ENCODE peak calls at places on chromosomes 6 and 20, in five cellular contexts. K is testis, V is BJ, M is body of pancreas, U is OCI-LY7. X is an unnamed sample.

GRCh38 chr20:8287328-8287727 is 155.3 kb downstream of the PLCB1 start:
- DNase-seq in K (no peak), V (no peak), M (no peak), U (no peak), X (peak)

GRCh38 chr20:6530916-6531315 is 236.6 kb upstream of the BMP2 start:
- DNase-seq in K (no peak), V (no peak), M (no peak), U (no peak), X (no peak)

GRCh38 chr20:1327241-1327653 is 1.7 kb downstream of the SDCBP2 start:
- DNase-seq in K (peak), V (no peak), M (peak), U (no peak), X (no peak)

GRCh38 chr20:3716195-3716834 is 3.9 kb upstream of the SIGLEC1 start:
- DNase-seq in K (peak), V (no peak), M (peak), U (peak), X (peak)

GRCh38 chr6:32192608-32193039 is at the start of gene GPSM3:
- DNase-seq in K (no peak), V (no peak), M (peak), U (peak), X (no peak)

GRCh38 chr6:10582774-10583508 is 61.8 kb downstream of the GCNT2 start:
- DNase-seq in K (no peak), V (no peak), M (peak), U (no peak), X (no peak)

GRCh38 chr6:147099974-147100373 is 104.2 kb upstream of the STXBP5 start:
- DNase-seq in K (no peak), V (peak), M (no peak), U (no peak), X (no peak)

GRCh38 chr6:45420909-45421699 is 43.4 kb upstream of the SUPT3H start:
- DNase-seq in K (no peak), V (no peak), M (no peak), U (no peak), X (no peak)

GRCh38 chr20:63054103-63054474 is 47.3 kb upstream of the BHLHE23 start:
- DNase-seq in K (no peak), V (no peak), M (no peak), U (no peak), X (no peak)

GRCh38 chr6:16711551-16712249 is 49.6 kb downstream of the ATXN1 start:
- DNase-seq in K (no peak), V (no peak), M (no peak), U (no peak), X (no peak)

GRCh38 chr6:139856562-139856961 is 482.1 kb upstream of the CITED2 start:
- DNase-seq in K (no peak), V (no peak), M (no peak), U (no peak), X (no peak)

GRCh38 chr20:16580127-16580526 is 6.9 kb upstream of the KIF16B start:
- DNase-seq in K (no peak), V (peak), M (no peak), U (no peak), X (peak)

GRCh38 chr20:32597714-32598113 is 12.6 kb upstream of the NOL4L start:
- DNase-seq in K (no peak), V (no peak), M (no peak), U (no peak), X (no peak)

GRCh38 chr20:32598606-32599005 is 13.5 kb upstream of the NOL4L start:
- DNase-seq in K (no peak), V (no peak), M (no peak), U (no peak), X (no peak)

GRCh38 chr20:32600681-32601237 is 15.6 kb upstream of the NOL4L start:
- DNase-seq in K (no peak), V (no peak), M (no peak), U (no peak), X (no peak)

GRCh38 chr20:32602273-32602672 is 17.1 kb upstream of the NOL4L start:
- DNase-seq in K (no peak), V (no peak), M (no peak), U (no peak), X (no peak)

GRCh38 chr20:32599783-32600340 is 14.7 kb upstream of the NOL4L start:
- DNase-seq in K (no peak), V (no peak), M (no peak), U (no peak), X (no peak)
- TF ChIP-seq CTCF in K (no peak), V (no peak), M (no peak), U (no peak), X (no peak)

DNA sequence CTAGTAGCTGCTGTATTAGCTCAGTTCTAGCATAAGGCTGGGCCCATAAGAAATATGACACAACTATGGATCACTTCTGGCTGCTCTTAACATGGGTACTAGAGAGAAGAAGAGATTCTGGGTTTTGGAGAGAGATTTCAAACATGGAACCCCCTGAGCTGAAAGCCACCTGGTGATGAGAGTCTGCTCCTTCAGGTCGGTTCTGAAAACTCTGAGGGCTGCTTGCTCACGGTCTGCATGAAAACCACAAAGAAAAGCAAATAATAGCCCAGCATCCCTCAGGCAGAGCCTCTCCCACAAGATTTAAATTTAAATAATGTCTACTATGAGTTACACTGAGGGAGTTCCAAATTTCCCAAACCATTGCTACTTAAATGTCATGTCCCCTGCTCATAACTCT is 301.6 kb downstream of the BMP7 start:
- DNase-seq in K (no peak), V (no peak), M (no peak), U (no peak), X (no peak)
- TF ChIP-seq CTCF in K (no peak), V (no peak), M (no peak), U (no peak), X (no peak)

DNA sequence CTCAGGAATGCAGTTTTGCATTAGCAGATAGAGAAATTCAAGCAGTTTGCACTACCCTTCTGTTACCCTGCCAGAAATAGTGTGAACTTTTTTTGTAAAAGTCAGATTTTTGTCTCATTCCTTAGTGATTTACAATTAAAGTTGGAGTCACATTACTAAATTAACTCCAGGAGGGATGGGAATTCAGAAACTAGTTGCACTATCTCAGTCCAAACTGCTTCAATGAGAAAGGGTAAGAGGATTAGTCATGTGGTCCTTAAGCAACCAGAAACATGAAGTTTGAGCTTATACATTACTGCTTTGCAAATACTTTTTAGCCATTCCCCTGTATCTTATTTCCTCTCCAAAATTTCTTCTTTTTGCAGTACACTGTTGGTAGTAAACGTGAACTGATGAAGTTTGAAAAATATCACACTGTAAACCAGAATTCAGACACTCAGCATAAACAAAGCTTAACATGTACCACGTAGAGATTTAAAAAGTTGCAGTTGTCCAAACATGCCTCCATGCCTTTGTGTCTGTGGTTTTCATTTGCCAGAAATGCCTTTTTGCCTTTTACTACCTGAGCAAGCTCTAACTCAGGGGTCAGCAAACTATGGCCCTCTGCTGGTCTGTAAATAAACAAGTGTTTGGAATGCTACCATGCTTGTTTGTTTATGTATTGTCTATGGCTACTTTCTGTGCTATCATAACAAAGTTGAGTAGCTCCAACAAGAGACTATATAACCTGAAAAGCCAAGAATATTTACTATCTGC is 49.7 kb downstream of the TP53INP2 start:
- DNase-seq in K (no peak), V (no peak), M (no peak), U (no peak), X (no peak)
- TF ChIP-seq CTCF in K (no peak), V (no peak), M (no peak), U (peak), X (no peak)

GRCh38 chr20:44448753-44449546 is 26.7 kb upstream of the TTPAL start:
- DNase-seq in K (peak), V (no peak), M (no peak), U (peak), X (peak)
- TF ChIP-seq CTCF in K (no peak), V (peak), M (no peak), U (peak), X (no peak)

DNA sequence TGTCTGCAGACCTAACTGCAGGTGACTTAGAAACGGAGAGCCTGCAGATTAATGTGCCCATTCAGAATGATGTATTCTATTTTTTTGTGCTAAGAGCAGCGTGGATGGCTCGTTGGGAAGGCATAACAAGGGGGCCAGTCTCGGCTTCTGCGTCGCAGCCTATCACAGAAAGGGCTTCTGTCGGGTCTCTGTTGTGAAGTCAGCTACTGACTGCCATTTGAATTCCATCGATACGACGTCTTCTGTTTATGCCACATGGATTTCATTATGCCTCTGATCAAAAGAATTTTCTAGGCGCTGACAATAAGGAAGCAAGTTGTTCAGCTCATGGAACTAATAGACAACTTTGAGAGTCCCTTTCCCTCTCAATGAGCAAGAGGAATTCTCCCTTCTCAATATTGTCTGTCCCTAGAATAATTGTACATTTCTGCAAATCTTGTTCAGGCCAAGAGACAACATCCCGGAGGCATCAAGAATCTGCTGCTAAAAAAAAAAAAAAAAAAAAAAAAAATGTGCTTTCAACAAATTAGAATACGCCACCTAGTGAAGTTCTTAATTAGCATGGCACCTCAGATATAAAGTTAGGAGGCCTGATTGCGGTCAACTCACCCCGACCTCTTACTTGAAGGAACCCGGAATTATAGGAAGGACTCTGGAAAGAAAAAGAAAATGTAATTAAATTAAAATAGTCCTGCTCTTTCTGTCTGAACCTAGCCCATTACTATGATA is 223.9 kb downstream of the TSHZ2 start:
- DNase-seq in K (no peak), V (no peak), M (no peak), U (peak), X (no peak)
- TF ChIP-seq CTCF in K (no peak), V (no peak), M (no peak), U (peak), X (no peak)

DNA sequence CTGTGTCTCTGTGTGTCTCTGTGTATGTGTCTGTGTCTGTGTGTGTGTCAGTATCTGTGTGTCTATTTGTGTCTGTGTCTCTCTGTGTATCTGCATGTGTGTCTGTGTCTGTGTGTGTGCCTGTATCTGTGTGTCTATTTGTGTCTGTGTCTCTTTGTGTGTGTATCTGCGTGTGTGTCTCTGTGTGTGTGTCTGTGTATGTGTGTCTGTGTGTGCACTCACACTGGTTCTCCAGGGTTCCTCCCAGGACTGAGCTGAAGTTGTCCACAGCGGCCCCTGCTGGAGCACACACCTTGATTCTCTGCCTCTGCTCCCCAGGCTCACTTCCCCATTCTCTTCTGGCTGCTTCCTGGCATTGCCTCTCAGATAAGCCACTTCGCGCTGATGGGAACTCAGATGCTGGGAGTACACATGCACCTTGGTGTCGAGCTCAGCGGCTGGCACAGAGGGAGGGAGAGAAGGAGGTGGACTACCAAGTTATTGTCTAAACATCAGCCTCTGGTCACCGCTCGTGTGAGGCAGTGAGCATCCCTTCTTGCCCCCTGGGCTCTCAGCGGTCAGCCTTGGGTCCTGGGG is 105.0 kb upstream of the NXT1 start:
- DNase-seq in K (peak), V (no peak), M (peak), U (peak), X (peak)
- TF ChIP-seq CTCF in K (peak), V (peak), M (peak), U (peak), X (peak)

DNA sequence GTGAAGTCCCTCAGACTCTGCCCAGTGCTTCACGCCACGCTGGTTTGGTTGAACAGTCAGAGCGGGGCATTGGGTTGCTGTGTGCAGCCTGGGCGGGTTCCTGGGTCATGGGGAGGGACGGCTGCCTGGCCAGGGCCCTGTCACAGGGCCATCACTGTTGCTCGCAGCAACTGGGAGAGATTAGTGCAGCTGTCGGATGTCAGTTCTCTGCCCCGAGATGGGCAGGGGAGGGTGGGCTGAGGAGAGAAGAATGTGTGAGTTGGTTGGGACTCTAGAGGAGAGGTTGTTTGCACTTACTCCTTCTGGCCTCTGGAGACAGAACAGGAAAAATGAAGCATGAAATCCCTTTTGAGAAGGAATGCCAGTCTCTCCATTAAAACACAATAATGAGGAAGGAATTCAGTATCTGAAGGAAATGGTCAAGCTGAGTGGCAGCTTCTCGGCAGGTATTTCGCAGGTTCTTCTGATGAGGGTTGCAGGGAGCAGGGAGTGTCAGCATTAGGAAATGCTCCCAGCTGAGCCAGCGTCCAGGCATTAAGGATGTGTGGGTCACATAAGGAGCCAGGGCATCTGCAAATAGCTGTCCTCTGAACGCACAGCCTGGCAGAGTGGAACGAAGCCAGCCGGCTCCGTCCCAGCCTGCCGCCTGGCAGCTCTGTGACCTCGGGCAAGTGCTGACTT is 95.9 kb downstream of the SSR1 start:
- DNase-seq in K (no peak), V (no peak), M (no peak), U (no peak), X (no peak)
- TF ChIP-seq CTCF in K (no peak), V (no peak), M (no peak), U (no peak), X (no peak)

GRCh38 chr6:158172001-158172400 is 3.9 kb downstream of the GTF2H5 start:
- DNase-seq in K (no peak), V (no peak), M (no peak), U (no peak), X (no peak)

GRCh38 chr6:158174514-158174913 is 6.4 kb downstream of the GTF2H5 start:
- DNase-seq in K (no peak), V (peak), M (peak), U (no peak), X (no peak)

GRCh38 chr6:158170656-158171081 is 2.5 kb downstream of the GTF2H5 start:
- DNase-seq in K (no peak), V (peak), M (no peak), U (no peak), X (no peak)

GRCh38 chr6:158175111-158175510 is 7.0 kb downstream of the GTF2H5 start:
- DNase-seq in K (no peak), V (peak), M (no peak), U (no peak), X (no peak)

DNA sequence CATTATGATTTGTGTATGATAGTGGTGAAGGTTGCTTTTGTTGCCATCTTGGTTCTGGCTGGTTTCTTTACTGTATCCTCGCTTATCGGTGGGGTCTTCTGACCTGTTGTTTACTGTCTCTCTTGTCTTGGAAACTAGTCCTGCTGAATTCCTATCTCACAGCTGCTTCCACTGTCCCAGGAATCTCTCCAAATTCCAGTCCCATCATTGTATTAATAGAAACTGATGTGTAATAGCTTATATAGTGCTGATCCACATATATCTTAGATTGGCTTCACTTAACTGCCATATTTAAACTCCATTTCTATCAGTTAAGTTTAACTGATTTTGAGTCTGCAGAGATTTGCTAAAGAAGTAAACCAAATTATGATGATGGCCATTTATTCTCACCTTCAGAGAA is 5.9 kb downstream of the GTF2H5 start:
- DNase-seq in K (no peak), V (no peak), M (no peak), U (no peak), X (no peak)
- TF ChIP-seq CTCF in K (no peak), V (no peak), M (no peak), U (no peak), X (no peak)

DNA sequence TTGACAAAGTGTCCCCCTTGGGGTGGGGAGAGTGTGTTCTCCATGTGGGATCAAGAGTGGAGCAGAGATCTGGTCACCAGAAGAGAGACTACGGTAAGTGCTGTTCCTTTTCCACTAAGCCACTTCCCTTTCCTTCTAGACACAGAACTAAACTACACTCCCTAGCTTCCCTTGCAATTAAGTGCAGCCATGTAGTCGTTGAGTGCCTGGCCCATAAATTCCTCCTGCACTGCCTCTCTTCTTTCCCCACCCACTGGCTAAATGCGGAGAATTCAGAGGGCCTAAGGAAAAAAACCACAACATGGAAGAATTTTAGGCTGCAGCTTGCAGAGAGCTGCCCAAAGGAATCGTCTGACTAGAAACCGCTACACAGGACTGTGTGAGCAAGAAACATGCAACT is 1.5 kb downstream of the WDR27 start:
- DNase-seq in K (no peak), V (no peak), M (no peak), U (no peak), X (no peak)
- TF ChIP-seq CTCF in K (no peak), V (peak), M (no peak), U (no peak), X (no peak)

DNA sequence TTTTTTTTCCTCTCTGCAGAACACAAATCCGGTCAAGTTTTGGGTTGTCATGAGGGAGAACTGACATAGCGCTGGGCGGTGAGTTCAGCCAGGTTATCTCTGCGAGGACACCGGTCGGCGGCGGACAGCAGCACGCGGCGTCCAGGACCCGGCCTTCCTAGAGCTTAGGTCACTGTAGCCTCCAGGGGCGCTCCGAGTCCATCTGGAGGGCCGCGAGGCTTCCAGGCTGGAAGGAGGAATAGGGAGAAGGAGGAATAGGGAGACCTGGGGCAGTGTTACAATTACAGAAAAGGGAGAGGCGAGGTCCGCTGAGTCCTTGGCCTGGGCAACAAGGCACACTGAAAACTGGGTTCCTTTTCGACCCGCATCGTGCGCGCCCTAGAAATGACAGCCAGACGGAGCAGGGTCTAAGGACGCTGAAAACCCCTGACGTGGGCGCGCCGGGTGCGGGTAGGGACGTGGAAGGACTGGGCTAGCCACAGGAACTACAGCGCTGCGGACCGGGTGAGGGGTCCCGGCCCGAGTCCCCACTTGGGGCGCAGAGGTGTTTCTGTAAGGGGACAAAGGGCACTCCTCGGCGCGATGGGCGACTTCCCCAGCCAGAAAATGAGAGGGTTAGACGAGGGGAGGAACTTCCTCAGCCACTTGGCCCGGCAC is 536 bp upstream of the FNDC1 start:
- DNase-seq in K (peak), V (no peak), M (peak), U (no peak), X (peak)
- TF ChIP-seq CTCF in K (no peak), V (peak), M (no peak), U (no peak), X (peak)

X was measured in glutamatergic neuron.